ENCODE peak calls at places on chromosomes 4 and X, in seven cellular contexts. A, I, D, Y, Z, N and O are unnamed samples.

GRCh38 chrX:38986586-38986985 is 185.3 kb downstream of the MID1IP1 start:
- DNase-seq in A (no peak), I (no peak), D (no peak), Y (no peak), Z (no peak), N (peak), O (no peak)

GRCh38 chr4:55491486-55491885 is 55.2 kb downstream of the CLOCK start:
- DNase-seq in A (no peak), I (no peak), D (peak), Y (no peak), Z (no peak), N (no peak), O (no peak)

GRCh38 chrX:43676960-43677582 is 21.0 kb downstream of the MAOA start:
- DNase-seq in A (no peak), I (no peak), D (no peak), Y (no peak), Z (no peak), N (peak), O (no peak)

GRCh38 chr4:37845201-37845600 is 18.7 kb downstream of the PGM2 start:
- DNase-seq in A (no peak), I (no peak), D (no peak), Y (no peak), Z (no peak), N (no peak), O (no peak)

GRCh38 chrX:41984628-41985027 is 61.3 kb upstream of the CASK start:
- DNase-seq in A (no peak), I (peak), D (peak), Y (no peak), Z (no peak), N (no peak), O (no peak)

GRCh38 chr4:15341733-15342300 is 86.0 kb upstream of the C1QTNF7 start:
- DNase-seq in A (peak), I (no peak), D (no peak), Y (no peak), Z (no peak), N (no peak), O (no peak)

GRCh38 chr4:174375422-174375821 is 91.7 kb downstream of the CEP44 start:
- DNase-seq in A (no peak), I (no peak), D (no peak), Y (no peak), Z (no peak), N (peak), O (no peak)

GRCh38 chrX:152619897-152620296 is 17.8 kb upstream of the GABRQ start:
- DNase-seq in A (no peak), I (no peak), D (no peak), Y (no peak), Z (no peak), N (no peak), O (no peak)

GRCh38 chrX:154805696-154806091 is 409 bp upstream of the MPP1 start:
- DNase-seq in A (no peak), I (no peak), D (peak), Y (no peak), Z (no peak), N (peak), O (no peak)

GRCh38 chr4:185142911-185143595 is at the start of gene SLC25A4:
- DNase-seq in A (peak), I (no peak), D (peak), Y (peak), Z (peak), N (peak), O (no peak)

GRCh38 chrX:9188117-9188516 is 154.2 kb upstream of the FAM9B start:
- DNase-seq in A (no peak), I (no peak), D (no peak), Y (no peak), Z (no peak), N (no peak), O (no peak)

GRCh38 chrX:14670819-14671218 is 141.5 kb downstream of the GLRA2 start:
- DNase-seq in A (no peak), I (no peak), D (no peak), Y (no peak), Z (no peak), N (no peak), O (no peak)

GRCh38 chrX:87873347-87873941 is 355.8 kb downstream of the KLHL4 start:
- DNase-seq in A (no peak), I (no peak), D (no peak), Y (no peak), Z (no peak), N (no peak), O (no peak)

GRCh38 chrX:36434521-36434920 is 515.0 kb downstream of the CFAP47 start:
- DNase-seq in A (no peak), I (no peak), D (no peak), Y (no peak), Z (no peak), N (no peak), O (no peak)

GRCh38 chrX:40279091-40279430 is 181.3 kb upstream of the BCOR start:
- DNase-seq in A (no peak), I (no peak), D (no peak), Y (no peak), Z (no peak), N (no peak), O (no peak)

GRCh38 chrX:40282348-40282747 is 184.6 kb upstream of the BCOR start:
- DNase-seq in A (no peak), I (no peak), D (no peak), Y (no peak), Z (no peak), N (no peak), O (no peak)

GRCh38 chrX:40282901-40283674 is 185.3 kb upstream of the BCOR start:
- DNase-seq in A (no peak), I (no peak), D (no peak), Y (no peak), Z (no peak), N (no peak), O (no peak)

GRCh38 chrX:40279762-40280161 is 182.0 kb upstream of the BCOR start:
- DNase-seq in A (no peak), I (no peak), D (no peak), Y (no peak), Z (no peak), N (no peak), O (no peak)

DNA sequence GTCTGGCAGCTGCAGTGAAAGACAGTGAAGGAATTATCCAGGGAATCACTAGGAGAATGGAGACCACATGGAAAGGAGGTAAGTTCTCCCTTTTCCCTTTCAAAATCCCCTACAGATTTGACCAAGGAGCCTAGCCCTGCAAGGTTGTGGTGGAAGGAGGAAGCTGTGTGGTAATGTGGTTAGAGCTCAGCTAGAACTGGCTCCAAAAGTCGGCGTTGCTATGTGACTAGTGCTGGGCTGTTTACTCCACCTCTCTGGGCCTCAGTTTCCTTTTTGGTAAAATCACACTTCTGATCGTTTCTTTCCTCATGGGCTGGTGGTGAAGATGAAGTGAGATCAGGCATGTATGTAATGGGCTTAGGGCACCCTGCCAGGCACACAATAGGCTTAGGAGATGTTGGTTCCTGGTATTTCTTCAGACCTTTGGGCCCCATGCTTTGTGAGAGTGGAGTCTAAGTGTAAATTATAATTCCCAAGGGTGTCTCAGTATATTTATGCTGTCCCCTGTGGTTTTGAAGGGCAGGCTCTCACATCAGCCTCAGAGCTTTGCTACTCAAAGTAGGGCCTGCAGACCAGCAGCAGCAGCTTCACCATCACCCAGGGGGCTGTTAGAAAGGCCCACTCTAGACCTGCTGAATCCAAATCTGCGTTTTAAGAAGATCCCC is 183.7 kb upstream of the BCOR start:
- DNase-seq in A (no peak), I (no peak), D (no peak), Y (no peak), Z (no peak), N (no peak), O (no peak)
- H3K4me3 ChIP-seq in A (no peak), I (no peak), D (no peak), Y (no peak), Z (no peak), N (no peak), O (no peak)

DNA sequence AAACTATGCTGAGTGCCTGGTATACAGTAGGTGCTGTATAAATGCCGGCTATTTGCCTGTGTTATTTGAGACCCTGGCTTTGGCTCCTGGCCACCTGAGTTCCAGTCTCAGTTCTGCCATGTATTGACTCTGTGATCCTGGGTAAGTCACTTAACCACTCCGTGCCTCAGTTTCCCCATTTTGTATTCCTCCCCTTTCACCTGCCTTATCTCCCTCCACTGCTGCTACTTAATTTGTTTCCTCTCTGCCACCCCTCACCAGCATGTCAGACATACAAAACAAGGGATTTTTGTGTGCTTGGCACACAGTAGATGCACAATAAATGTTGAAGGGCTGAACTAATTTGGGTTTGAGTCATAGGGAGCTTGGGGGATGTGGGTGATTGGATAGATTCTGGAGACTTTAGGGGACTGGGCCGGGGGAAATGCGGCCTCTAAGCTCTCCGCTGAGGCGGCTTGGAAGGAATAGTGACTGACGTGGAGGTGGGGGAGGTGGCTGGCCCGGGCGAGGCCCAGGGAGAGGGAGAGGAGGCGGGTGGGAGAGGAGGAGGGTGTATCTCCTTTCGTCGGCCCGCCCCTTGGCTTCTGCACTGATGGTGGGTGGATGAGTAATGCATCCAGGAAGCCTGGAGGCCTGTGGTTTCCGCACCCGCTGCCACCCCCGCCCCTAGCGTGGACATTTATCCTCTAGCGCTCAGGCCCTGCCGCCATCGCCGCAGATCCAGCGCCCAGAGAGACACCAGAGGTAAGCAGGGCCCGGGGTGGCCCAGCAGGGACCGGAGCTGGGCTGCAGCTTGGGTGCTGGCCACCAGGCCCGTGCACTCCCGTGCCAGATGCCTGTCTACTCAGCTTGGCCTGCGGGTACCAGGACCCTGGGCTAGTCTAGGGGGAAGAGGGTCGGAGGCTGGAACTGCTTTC is at the start of gene TIMP1:
- DNase-seq in A (peak), I (peak), D (peak), Y (peak), Z (peak), N (peak), O (peak)
- H3K4me3 ChIP-seq in A (peak), I (peak), D (peak), Y (peak), Z (peak), N (peak), O (peak)

GRCh38 chr4:40180356-40180755 is 16.5 kb upstream of the RHOH start:
- DNase-seq in A (no peak), I (peak), D (peak), Y (no peak), Z (peak), N (no peak), O (no peak)
- H3K4me3 ChIP-seq in A (no peak), I (no peak), D (no peak), Y (no peak), Z (no peak), N (no peak), O (no peak)

GRCh38 chr4:75168548-75168947 is 235.6 kb downstream of the PARM1 start:
- DNase-seq in A (no peak), I (no peak), D (no peak), Y (no peak), Z (no peak), N (peak), O (no peak)

GRCh38 chr4:75172551-75172950 is 239.6 kb downstream of the PARM1 start:
- DNase-seq in A (no peak), I (no peak), D (no peak), Y (no peak), Z (no peak), N (no peak), O (no peak)

DNA sequence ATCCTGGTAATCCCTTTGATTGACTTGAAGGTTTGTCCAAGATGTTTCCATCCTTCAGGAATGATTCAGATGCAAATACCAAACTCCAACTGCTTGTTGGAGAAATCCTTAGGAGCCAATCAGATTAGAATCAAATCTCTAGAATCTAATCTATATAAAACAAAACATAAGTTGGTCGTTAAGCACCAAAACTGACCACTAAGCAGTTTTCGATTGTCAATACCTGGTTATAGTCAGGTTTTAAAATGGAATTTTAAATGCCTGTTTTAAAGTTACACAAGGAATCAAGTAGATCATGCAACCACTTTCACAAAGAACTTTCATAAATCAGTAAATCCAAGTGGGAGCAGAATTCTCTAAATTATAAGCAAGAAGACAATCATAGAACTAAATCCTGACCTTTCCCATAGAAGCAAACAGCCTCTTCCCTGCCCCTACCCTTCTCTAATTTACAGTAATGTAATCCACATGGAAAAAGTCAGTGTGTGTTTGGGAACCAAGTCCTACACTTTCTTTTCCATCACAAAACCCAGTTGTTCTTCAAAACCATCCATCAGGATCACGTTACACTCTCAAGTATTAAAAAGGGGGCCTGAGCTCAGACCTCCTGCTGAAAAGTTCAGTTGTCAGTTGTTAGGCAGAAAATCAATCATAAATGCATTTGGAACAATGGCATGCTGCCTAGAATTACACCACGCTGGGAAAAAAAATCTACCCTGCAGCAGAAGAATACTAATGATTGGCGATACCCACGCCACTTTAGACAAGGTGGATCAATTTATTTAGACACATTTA is 236.3 kb downstream of the PARM1 start:
- DNase-seq in A (no peak), I (no peak), D (no peak), Y (no peak), Z (no peak), N (peak), O (no peak)
- H3K4me3 ChIP-seq in A (no peak), I (no peak), D (no peak), Y (no peak), Z (no peak), N (peak), O (no peak)

GRCh38 chr4:137425281-137425680 is 107.0 kb downstream of the PCDH18 start:
- DNase-seq in A (no peak), I (no peak), D (no peak), Y (no peak), Z (no peak), N (no peak), O (no peak)

GRCh38 chr4:137422666-137423065 is 109.6 kb downstream of the PCDH18 start:
- DNase-seq in A (no peak), I (no peak), D (no peak), Y (no peak), Z (no peak), N (no peak), O (no peak)

GRCh38 chr4:137420901-137421384 is 111.4 kb downstream of the PCDH18 start:
- DNase-seq in A (no peak), I (no peak), D (no peak), Y (no peak), Z (no peak), N (peak), O (peak)

GRCh38 chr4:137417676-137418075 is 114.6 kb downstream of the PCDH18 start:
- DNase-seq in A (no peak), I (no peak), D (no peak), Y (no peak), Z (peak), N (no peak), O (no peak)

DNA sequence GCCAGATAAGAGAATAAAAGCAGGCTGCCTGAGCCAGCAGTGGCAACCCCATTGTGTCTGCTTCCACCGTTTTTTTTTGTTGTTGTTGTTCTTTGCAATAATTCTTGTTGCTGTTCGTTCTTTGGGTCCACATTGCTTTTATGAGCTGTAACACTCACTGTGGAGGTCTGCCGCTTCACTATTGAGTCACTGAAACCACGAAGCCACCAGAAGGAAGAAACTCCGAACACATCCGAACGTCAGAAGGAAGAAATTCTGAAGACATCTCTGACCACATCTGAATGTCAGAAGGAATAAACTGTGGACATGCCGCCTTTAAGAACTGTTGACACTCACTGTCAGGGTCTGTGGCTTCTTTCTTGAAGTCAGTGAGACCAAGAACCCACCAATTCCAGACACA is 110.5 kb downstream of the PCDH18 start:
- DNase-seq in A (no peak), I (peak), D (peak), Y (no peak), Z (no peak), N (no peak), O (no peak)
- H3K4me3 ChIP-seq in A (no peak), I (no peak), D (no peak), Y (no peak), Z (no peak), N (no peak), O (no peak)

DNA sequence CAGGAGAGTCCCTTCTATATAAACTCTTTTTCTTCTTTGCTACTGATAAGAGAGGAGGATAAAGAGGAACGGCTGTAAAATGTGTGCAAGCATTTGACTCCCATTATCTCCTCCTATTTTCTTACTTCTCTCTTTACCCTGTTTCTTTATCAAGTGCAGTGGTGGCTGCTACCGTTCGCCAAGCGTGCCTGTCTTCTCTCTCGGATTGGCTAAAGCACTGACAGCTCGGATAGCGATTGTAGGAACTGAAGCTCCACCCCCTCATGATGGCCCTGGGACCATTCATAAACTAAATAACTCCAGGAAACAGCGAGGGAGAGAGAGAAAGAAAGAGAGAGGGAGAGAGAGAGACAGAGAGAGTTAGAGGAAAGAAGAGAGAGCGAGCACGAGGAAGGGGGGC is 340 bp upstream of the MAB21L2 start:
- DNase-seq in A (no peak), I (no peak), D (no peak), Y (no peak), Z (peak), N (peak), O (no peak)
- H3K4me3 ChIP-seq in A (no peak), I (no peak), D (no peak), Y (no peak), Z (peak), N (peak), O (no peak)

DNA sequence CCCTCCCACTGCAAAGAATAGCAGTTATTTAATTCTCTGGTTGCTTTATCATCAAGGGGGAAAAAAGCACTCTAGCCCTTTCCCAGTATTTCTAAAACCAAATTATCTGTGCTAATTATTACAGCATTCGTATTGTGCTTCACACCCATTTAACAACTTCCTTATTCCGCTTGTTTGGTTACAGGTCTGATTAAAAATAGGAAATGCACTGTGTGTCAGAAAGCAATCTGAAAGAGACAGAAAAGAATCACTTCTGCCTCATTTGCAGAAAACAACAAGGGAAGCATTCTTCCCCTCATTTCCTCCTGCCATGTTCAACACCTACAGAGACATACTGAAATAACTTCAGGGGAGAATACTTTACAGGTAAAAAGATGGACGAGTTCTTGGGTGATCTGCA is 114.9 kb upstream of the MAP3K15 start:
- DNase-seq in A (no peak), I (no peak), D (no peak), Y (no peak), Z (no peak), N (no peak), O (no peak)
- H3K4me3 ChIP-seq in A (no peak), I (no peak), D (no peak), Y (no peak), Z (no peak), N (no peak), O (no peak)

GRCh38 chr4:101306764-101307615 is 40.3 kb downstream of the PPP3CA start:
- DNase-seq in A (no peak), I (no peak), D (no peak), Y (no peak), Z (no peak), N (no peak), O (no peak)
- H3K4me3 ChIP-seq in A (no peak), I (no peak), D (no peak), Y (no peak), Z (no peak), N (no peak), O (no peak)

DNA sequence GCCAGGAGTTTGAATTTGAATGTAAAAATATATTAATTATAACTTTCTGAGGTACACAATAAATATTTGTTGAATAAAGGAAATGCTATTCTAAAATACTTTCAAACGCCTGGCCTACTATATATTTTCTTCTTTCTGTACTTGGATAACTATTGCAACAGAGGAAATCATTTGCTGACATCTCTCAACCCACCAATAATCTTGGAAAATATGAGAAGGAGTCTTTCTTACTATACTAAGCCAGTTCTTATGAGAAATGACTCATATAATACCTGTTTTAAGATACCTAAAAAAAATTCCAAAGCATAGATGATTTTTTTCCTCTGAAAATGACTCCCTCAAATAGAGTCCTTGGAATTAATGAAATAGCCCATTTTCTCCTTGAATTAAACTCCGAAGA is 64.1 kb downstream of the CAMK2D start:
- DNase-seq in A (no peak), I (no peak), D (no peak), Y (no peak), Z (no peak), N (no peak), O (no peak)
- H3K4me3 ChIP-seq in A (no peak), I (no peak), D (no peak), Y (no peak), Z (no peak), N (no peak), O (no peak)